ENCODE peak calls at places on chromosomes 1 and 21, in ten cellular contexts. X is heart right ventricle; U is naive thymus-derived CD4-positive, alpha-beta T cell; P is A172; G is stimulated activated CD4-positive, alpha-beta T cell treated with anti-CD3 and anti-CD28 coated beads, Interleukin-1b, Interleukin-23, amount 100 ng/mL, for 24 hours; M is stimulated activated CD8-positive, alpha-beta memory T cell treated with anti-CD3 and anti-CD28 coated beads, Interleukin-15, amount 100 ng/mL, for 4 hours; S is uterus; L is tibial artery; Q is left lobe of liver; F is left ventricle myocardium inferior. A is an unnamed sample.

GRCh38 chr1:234970371-234970730 is 158.3 kb downstream of the TOMM20 start:
- DNase-seq in X (no peak), U (no peak), P (peak), G (no peak), M (no peak), S (no peak), L (no peak), Q (peak), F (no peak), A (no peak)

GRCh38 chr1:115170396-115170795 is 81.1 kb upstream of the TSPAN2 start:
- DNase-seq in X (no peak), U (no peak), P (no peak), G (no peak), M (no peak), S (no peak), L (no peak), Q (no peak), F (no peak), A (no peak)

GRCh38 chr1:60283690-60284089 is 210.1 kb upstream of the C1orf87 start:
- DNase-seq in X (no peak), U (no peak), P (no peak), G (no peak), M (no peak), S (no peak), L (no peak), Q (no peak), F (no peak), A (no peak)

GRCh38 chr1:42037586-42037985 is 115.6 kb upstream of the GUCA2B start:
- DNase-seq in X (no peak), U (no peak), P (no peak), G (no peak), M (no peak), S (no peak), L (no peak), Q (no peak), F (no peak), A (no peak)

GRCh38 chr1:31904339-31905092 is 33.7 kb downstream of the PTP4A2 start:
- DNase-seq in X (no peak), U (no peak), P (no peak), G (no peak), M (no peak), S (no peak), L (peak), Q (no peak), F (peak), A (no peak)

GRCh38 chr1:58155418-58156123 is 391.0 kb downstream of the OMA1 start:
- DNase-seq in X (peak), U (no peak), P (no peak), G (no peak), M (no peak), S (no peak), L (no peak), Q (peak), F (peak), A (no peak)

GRCh38 chr21:39217356-39218081 is 34.3 kb upstream of the PSMG1 start:
- DNase-seq in X (no peak), U (no peak), P (no peak), G (no peak), M (no peak), S (no peak), L (no peak), Q (no peak), F (no peak), A (no peak)

GRCh38 chr1:171913385-171913784 is 72.1 kb downstream of the DNM3 start:
- DNase-seq in X (peak), U (no peak), P (peak), G (no peak), M (no peak), S (no peak), L (no peak), Q (no peak), F (no peak), A (no peak)